ENCODE peak calls at places on chromosome 14, in six cellular contexts. D, G, A, V, Q and P are unnamed samples.

GRCh38 chr14:65110525-65110924 is 8.2 kb upstream of the MAX start:
- DNase-seq in Q (no peak), D (no peak), V (no peak), G (no peak), A (peak), P (no peak)

GRCh38 chr14:28157887-28158791 is 608.4 kb upstream of the FOXG1 start:
- DNase-seq in A (no peak), V (no peak), Q (no peak), G (no peak), D (no peak), P (peak)

GRCh38 chr14:100371773-100372172 is 48.6 kb downstream of the SLC25A47 start:
- DNase-seq in V (no peak), D (no peak), A (no peak), G (no peak), Q (no peak), P (no peak)

GRCh38 chr14:54627718-54628345 is 60.9 kb downstream of the SAMD4A start:
- DNase-seq in Q (no peak), D (peak), V (no peak), G (no peak), A (no peak), P (peak)

GRCh38 chr14:75147423-75148071 is 20.7 kb upstream of the NEK9 start:
- DNase-seq in D (no peak), A (no peak), G (peak), V (no peak), Q (peak), P (peak)

GRCh38 chr14:49617846-49618519 is 2.4 kb downstream of the RPL36AL start:
- DNase-seq in A (no peak), V (no peak), G (no peak), D (no peak), Q (no peak), P (no peak)

GRCh38 chr14:99389171-99389826 is 91.4 kb downstream of the SETD3 start:
- DNase-seq in G (peak), Q (no peak), D (no peak), A (peak), V (peak), P (no peak)

GRCh38 chr14:58071341-58071740 is 80.7 kb downstream of the ARMH4 start:
- DNase-seq in V (no peak), Q (no peak), D (no peak), G (no peak), A (no peak), P (no peak)

GRCh38 chr14:20440882-20441281 is 4.9 kb upstream of the KLHL33 start:
- DNase-seq in A (no peak), Q (no peak), G (no peak), D (no peak), V (no peak), P (no peak)

GRCh38 chr14:24290746-24291145 is 8.8 kb downstream of the DHRS1 start:
- DNase-seq in V (no peak), Q (no peak), A (no peak), D (no peak), G (no peak), P (no peak)

GRCh38 chr14:102731871-102732800 is 45.1 kb upstream of the TRAF3 start:
- DNase-seq in A (no peak), D (no peak), G (no peak), V (no peak), Q (no peak), P (no peak)

GRCh38 chr14:65750906-65751305 is 338.4 kb downstream of the FUT8 start:
- DNase-seq in Q (no peak), A (no peak), D (no peak), G (no peak), V (no peak), P (no peak)

GRCh38 chr14:64465208-64465821 is at the start of gene AKAP5:
- DNase-seq in Q (no peak), A (peak), V (no peak), D (no peak), G (peak), P (peak)

GRCh38 chr14:103524002-103524785 is 1.6 kb upstream of the CKB start:
- DNase-seq in G (no peak), V (no peak), Q (no peak), A (no peak), D (no peak), P (peak)

GRCh38 chr14:37625597-37626595 is 30.5 kb downstream of the TTC6 start:
- DNase-seq in Q (no peak), V (no peak), G (peak), A (no peak), D (no peak), P (no peak)

GRCh38 chr14:65332141-65332871 is 80.2 kb upstream of the FUT8 start:
- DNase-seq in V (no peak), D (no peak), G (no peak), Q (no peak), A (no peak), P (no peak)

GRCh38 chr14:72644758-72645489 is 249.0 kb downstream of the DPF3 start:
- DNase-seq in V (peak), G (no peak), D (no peak), Q (no peak), A (no peak), P (no peak)

GRCh38 chr14:34596891-34597290 is 33.1 kb downstream of the SNX6 start:
- DNase-seq in D (no peak), G (no peak), V (no peak), Q (no peak), A (no peak), P (no peak)

GRCh38 chr14:28773176-28773575 is 6.6 kb downstream of the FOXG1 start:
- DNase-seq in A (no peak), Q (no peak), V (no peak), D (no peak), G (no peak), P (no peak)

GRCh38 chr14:102516531-102517411 is 7.2 kb upstream of the ANKRD9 start:
- DNase-seq in V (no peak), D (no peak), Q (no peak), G (peak), A (peak), P (peak)

GRCh38 chr14:54381821-54382220 is 15.0 kb upstream of the CDKN3 start:
- DNase-seq in V (no peak), G (no peak), D (no peak), Q (no peak), A (no peak), P (no peak)

GRCh38 chr14:28088125-28088524 is 678.5 kb upstream of the FOXG1 start:
- DNase-seq in V (no peak), A (no peak), G (no peak), Q (no peak), D (no peak), P (no peak)

GRCh38 chr14:64923015-64923414 is 8.8 kb downstream of the CHURC1 start:
- DNase-seq in Q (no peak), V (no peak), G (no peak), A (no peak), D (no peak), P (no peak)

GRCh38 chr14:67269338-67270060 is 28.3 kb downstream of the PALS1 start:
- DNase-seq in Q (no peak), V (no peak), G (no peak), D (no peak), A (no peak), P (no peak)

GRCh38 chr14:89025581-89026236 is 201.3 kb downstream of the TTC8 start:
- DNase-seq in A (no peak), G (no peak), V (no peak), D (no peak), Q (no peak), P (no peak)

GRCh38 chr14:54135804-54136280 is 179.2 kb upstream of the BMP4 start:
- DNase-seq in A (no peak), Q (no peak), V (no peak), G (peak), D (no peak), P (no peak)

GRCh38 chr14:64474041-64474440 is 8.7 kb downstream of the AKAP5 start:
- DNase-seq in V (no peak), Q (no peak), A (no peak), G (no peak), D (no peak), P (no peak)

GRCh38 chr14:87161502-87161901 is 831.5 kb downstream of the GALC start:
- DNase-seq in V (no peak), Q (no peak), A (no peak), G (no peak), D (no peak), P (no peak)

GRCh38 chr14:96362071-96362964 is 823 bp downstream of the ATG2B start:
- DNase-seq in A (peak), V (peak), Q (peak), G (peak), D (peak), P (peak)

GRCh38 chr14:31611778-31612433 is 50.7 kb downstream of the NUBPL start:
- DNase-seq in D (no peak), V (no peak), Q (no peak), A (no peak), G (peak), P (no peak)

GRCh38 chr14:26319139-26319864 is 278.5 kb downstream of the NOVA1 start:
- DNase-seq in V (no peak), Q (no peak), D (no peak), G (no peak), A (no peak), P (no peak)

GRCh38 chr14:61147898-61148549 is 133.1 kb downstream of the TMEM30B start:
- DNase-seq in G (peak), Q (no peak), D (no peak), A (no peak), V (peak), P (no peak)

GRCh38 chr14:77603654-77604270 is 12.7 kb downstream of the SPTLC2 start:
- DNase-seq in Q (no peak), V (no peak), G (peak), D (no peak), A (peak), P (no peak)

GRCh38 chr14:105043656-105044055 is 21.6 kb downstream of the GPR132 start:
- DNase-seq in V (no peak), G (no peak), A (peak), D (no peak), Q (no peak), P (no peak)
- TF ChIP-seq POLR2A in V (no peak), G (no peak), A (no peak), D (no peak), Q (no peak), P (no peak)

GRCh38 chr14:104676694-104677505 is 12.5 kb upstream of the INF2 start:
- DNase-seq in D (no peak), V (no peak), G (peak), A (no peak), Q (peak), P (peak)
- H3K4me3 ChIP-seq in D (peak), V (peak), G (peak), A (no peak), Q (peak), P (peak)

GRCh38 chr14:35687335-35687939 is 121.7 kb downstream of the RALGAPA1 start:
- DNase-seq in V (peak), D (peak), G (peak), A (peak), Q (no peak), P (no peak)
- TF ChIP-seq POLR2AphosphoS5 in V (no peak), D (no peak), G (no peak), A (no peak), Q (no peak), P (no peak)

DNA sequence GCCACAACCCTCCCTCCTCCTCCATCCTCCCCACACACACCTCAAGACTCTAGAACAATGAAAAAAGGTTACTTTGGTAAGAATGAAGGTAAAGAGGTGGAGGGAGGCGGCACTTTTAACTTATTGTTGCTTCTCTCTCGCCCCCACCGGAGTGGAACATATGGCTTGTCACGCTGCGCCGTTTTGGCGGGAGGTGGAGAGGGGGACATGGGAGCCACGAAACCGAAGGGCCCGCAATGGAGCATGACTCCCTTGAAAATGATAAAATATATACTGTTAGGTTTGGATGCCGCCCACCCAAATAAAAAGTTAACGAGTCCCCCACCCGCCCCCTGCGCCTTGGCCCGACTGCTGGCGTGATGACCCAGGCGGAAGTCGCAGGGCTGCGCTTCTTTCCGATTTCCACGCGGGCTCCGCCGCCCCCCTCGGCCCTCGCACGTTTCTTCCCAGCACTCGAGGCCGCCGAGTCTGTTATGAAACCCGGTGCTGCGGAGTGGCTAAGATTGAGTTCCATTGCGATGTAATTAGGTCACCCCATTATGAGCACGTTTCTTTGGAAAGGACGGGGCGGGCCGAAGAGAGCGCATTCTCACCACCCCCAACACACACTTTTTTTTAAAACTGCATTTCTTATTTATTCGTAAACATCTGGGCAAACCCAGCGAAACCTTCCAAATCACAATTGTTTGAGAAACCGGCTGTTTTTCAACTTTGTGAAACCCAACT is 1.4 kb upstream of the ZFP36L1 start:
- DNase-seq in V (no peak), G (peak), A (peak), Q (peak), D (no peak), P (peak)
- TF ChIP-seq POLR2A in V (no peak), G (peak), A (peak), Q (peak), D (peak), P (no peak)

DNA sequence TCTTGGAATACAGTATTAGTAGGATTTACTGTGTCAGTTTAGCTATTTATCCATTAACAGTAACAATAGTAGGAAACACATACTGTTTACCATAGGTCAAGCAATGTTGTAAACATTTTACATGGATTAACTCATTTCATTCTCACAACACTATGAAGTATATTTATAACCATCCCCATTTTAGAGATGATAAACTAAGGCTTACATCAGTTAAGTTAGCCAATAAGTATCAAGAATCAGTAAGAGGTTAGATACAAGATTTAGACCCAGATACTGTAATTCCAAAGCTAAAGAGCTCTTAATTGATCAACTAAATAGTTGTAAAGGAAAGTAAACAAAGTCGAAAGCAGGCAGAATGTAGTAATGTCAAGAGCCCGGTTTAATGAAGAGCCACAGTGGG is 1.1 kb downstream of the SYNJ2BP start:
- DNase-seq in A (no peak), G (no peak), D (no peak), Q (no peak), V (no peak), P (no peak)
- H3K4me3 ChIP-seq in A (no peak), G (peak), D (no peak), Q (peak), V (peak), P (peak)

DNA sequence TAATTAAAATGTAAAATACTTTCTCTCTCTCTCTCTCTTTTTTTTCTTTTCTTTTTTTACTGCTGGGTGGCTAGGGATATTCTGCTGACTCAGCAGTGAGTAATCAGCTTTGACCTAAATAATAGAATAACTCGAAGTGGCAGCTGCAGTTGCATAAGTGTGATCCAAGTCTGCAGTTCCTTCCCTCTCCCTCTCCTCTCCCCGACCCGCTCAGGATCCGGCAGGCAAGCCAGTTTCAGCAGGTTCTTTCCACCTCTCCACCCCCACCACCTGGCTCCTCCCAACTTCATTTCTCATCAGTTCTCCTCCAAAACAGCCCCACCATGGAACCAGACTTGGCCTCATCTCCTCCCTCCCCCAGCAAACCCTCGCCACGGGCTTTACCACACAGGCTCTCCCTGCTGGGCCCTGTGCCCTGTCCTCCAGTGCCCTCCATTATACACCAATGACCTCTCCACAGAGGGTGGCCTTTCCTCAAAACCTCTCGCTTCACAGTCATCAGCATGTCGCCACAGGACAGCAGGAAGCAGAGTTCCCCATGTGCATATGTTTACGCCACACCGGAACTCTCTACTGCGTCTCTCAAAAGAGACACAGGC is 22.4 kb downstream of the SLC7A8 start:
- DNase-seq in Q (peak), V (no peak), D (no peak), A (peak), G (no peak), P (peak)
- TF ChIP-seq POLR2AphosphoS5 in Q (no peak), V (no peak), D (no peak), A (peak), G (no peak), P (peak)

DNA sequence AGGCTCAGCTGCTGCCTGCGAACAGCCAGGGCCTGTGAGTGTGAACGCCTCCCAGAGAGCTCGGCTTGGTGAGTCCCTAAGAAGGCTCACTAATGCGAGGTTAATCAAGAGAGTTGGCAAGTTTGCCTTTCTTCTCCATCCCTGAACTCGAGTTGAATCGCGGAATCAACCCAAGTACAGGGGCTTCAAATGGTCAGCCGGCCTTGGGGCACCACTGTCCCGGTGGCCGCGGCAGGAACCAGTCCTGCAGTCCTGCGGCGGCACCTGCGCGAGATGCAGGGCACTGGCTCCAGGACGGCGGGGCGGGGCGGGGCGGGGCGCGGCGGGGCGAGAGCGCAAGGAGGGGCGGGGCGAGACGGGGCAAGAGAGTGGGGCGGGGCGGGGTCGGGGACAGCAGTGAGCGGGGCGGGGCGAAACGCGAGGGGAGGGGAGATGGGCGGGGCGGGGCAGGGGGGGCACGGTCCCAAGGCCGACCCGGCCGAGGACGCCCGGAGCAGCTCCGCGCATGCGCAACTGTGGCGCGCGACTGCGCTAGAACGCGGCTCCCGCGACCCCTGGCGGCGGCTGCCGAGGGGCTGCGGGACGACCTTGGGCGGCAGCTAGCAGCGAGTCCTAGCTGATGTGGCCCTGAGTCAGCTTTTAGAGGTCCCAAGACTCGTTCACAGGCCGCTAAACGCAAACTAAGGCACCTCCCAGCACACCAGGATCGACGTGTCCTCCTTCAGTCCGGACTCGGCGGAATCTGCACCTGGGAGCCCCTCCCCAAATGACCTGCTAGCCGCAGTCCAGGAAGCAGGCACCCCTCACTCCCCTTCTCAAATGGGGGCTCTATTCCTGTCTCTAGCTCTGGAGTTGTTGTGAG is 58.0 kb downstream of the TTC7B start:
- DNase-seq in Q (peak), D (peak), A (peak), V (peak), G (peak), P (peak)
- TF ChIP-seq POLR2A in Q (no peak), D (peak), A (peak), V (peak), G (peak), P (no peak)